ENCODE peak calls at places on chromosomes 3 and 15, in eight cellular contexts. One of them, this sample, is unnamed.

GRCh38 chr15:63414474-63415201 is 33.0 kb upstream of the CA12 start:
- DNase-seq in ovary: no peak
- DNase-seq in hippocampal formation: no peak
- DNase-seq in pons: no peak
- DNase-seq in heart right ventricle: no peak
- DNase-seq in epithelial cell of prostate: no peak
- DNase-seq in Calu3: no peak
- DNase-seq in A549: no peak
- DNase-seq in this sample: no peak

GRCh38 chr3:29347412-29347811 is 66.5 kb downstream of the RBMS3 start:
- DNase-seq in pons: no peak
- DNase-seq in heart right ventricle: no peak
- DNase-seq in hippocampal formation: no peak
- DNase-seq in ovary: no peak
- DNase-seq in Calu3: no peak
- DNase-seq in epithelial cell of prostate: no peak
- DNase-seq in A549: no peak
- DNase-seq in this sample: no peak

GRCh38 chr3:127800508-127800907 is 21.8 kb downstream of the MGLL start:
- DNase-seq in hippocampal formation: no peak
- DNase-seq in ovary: no peak
- DNase-seq in A549: no peak
- DNase-seq in pons: no peak
- DNase-seq in epithelial cell of prostate: no peak
- DNase-seq in heart right ventricle: no peak
- DNase-seq in Calu3: no peak
- DNase-seq in this sample: no peak

GRCh38 chr15:78259232-78259631 is 5.1 kb upstream of the DNAJA4 start:
- DNase-seq in ovary: no peak
- DNase-seq in A549: no peak
- DNase-seq in hippocampal formation: no peak
- DNase-seq in pons: no peak
- DNase-seq in heart right ventricle: no peak
- DNase-seq in Calu3: peak; percentile 58
- DNase-seq in epithelial cell of prostate: no peak
- DNase-seq in this sample: peak; percentile 83

GRCh38 chr3:86937306-86937791 is 53.6 kb downstream of the VGLL3 start:
- DNase-seq in ovary: no peak
- DNase-seq in heart right ventricle: peak; percentile 47
- DNase-seq in A549: no peak
- DNase-seq in Calu3: no peak
- DNase-seq in pons: no peak
- DNase-seq in epithelial cell of prostate: peak; percentile 66
- DNase-seq in hippocampal formation: no peak
- DNase-seq in this sample: no peak

GRCh38 chr15:67164811-67165652 is 89.4 kb downstream of the AAGAB start:
- DNase-seq in epithelial cell of prostate: no peak
- DNase-seq in heart right ventricle: peak; percentile 73
- DNase-seq in ovary: peak; percentile 73
- DNase-seq in Calu3: no peak
- DNase-seq in pons: no peak
- DNase-seq in hippocampal formation: no peak
- DNase-seq in A549: no peak
- DNase-seq in this sample: no peak

GRCh38 chr3:187281191-187281714 is 10.3 kb downstream of the MASP1 start:
- DNase-seq in hippocampal formation: no peak
- DNase-seq in A549: no peak
- DNase-seq in pons: no peak
- DNase-seq in ovary: no peak
- DNase-seq in Calu3: no peak
- DNase-seq in heart right ventricle: no peak
- DNase-seq in epithelial cell of prostate: no peak
- DNase-seq in this sample: no peak

GRCh38 chr3:148940983-148941382 is 50.4 kb upstream of the GYG1 start:
- DNase-seq in ovary: no peak
- DNase-seq in hippocampal formation: no peak
- DNase-seq in pons: no peak
- DNase-seq in Calu3: no peak
- DNase-seq in A549: no peak
- DNase-seq in epithelial cell of prostate: no peak
- DNase-seq in heart right ventricle: no peak
- DNase-seq in this sample: no peak

GRCh38 chr3:46624533-46624932 is 12.2 kb downstream of the FAM240A start:
- DNase-seq in epithelial cell of prostate: no peak
- DNase-seq in pons: no peak
- DNase-seq in heart right ventricle: no peak
- DNase-seq in Calu3: no peak
- DNase-seq in hippocampal formation: no peak
- DNase-seq in ovary: no peak
- DNase-seq in A549: no peak
- DNase-seq in this sample: no peak

GRCh38 chr15:26773917-26774316 is 1.1 kb upstream of the GABRB3 start:
- DNase-seq in Calu3: no peak
- DNase-seq in heart right ventricle: no peak
- DNase-seq in hippocampal formation: no peak
- DNase-seq in ovary: no peak
- DNase-seq in A549: peak; percentile 19
- DNase-seq in epithelial cell of prostate: no peak
- DNase-seq in pons: no peak
- DNase-seq in this sample: no peak

GRCh38 chr3:49563766-49564165 is 9.5 kb downstream of the BSN start:
- DNase-seq in epithelial cell of prostate: no peak
- DNase-seq in hippocampal formation: no peak
- DNase-seq in pons: no peak
- DNase-seq in Calu3: no peak
- DNase-seq in ovary: no peak
- DNase-seq in A549: no peak
- DNase-seq in heart right ventricle: no peak
- DNase-seq in this sample: no peak

GRCh38 chr3:152505926-152506325 is 237.2 kb downstream of the MBNL1 start:
- DNase-seq in Calu3: no peak
- DNase-seq in hippocampal formation: no peak
- DNase-seq in ovary: no peak
- DNase-seq in heart right ventricle: no peak
- DNase-seq in epithelial cell of prostate: no peak
- DNase-seq in A549: no peak
- DNase-seq in pons: no peak
- DNase-seq in this sample: no peak

GRCh38 chr15:81301815-81302399 is 22.0 kb downstream of the STARD5 start:
- DNase-seq in hippocampal formation: no peak
- DNase-seq in Calu3: no peak
- DNase-seq in heart right ventricle: peak; percentile 27
- DNase-seq in pons: peak; percentile 83
- DNase-seq in A549: no peak
- DNase-seq in ovary: no peak
- DNase-seq in epithelial cell of prostate: no peak
- DNase-seq in this sample: no peak

GRCh38 chr15:52710050-52710709 is 31.0 kb upstream of the ATOSA start:
- DNase-seq in pons: no peak
- DNase-seq in heart right ventricle: no peak
- DNase-seq in A549: no peak
- DNase-seq in ovary: no peak
- DNase-seq in epithelial cell of prostate: peak; percentile 48
- DNase-seq in hippocampal formation: no peak
- DNase-seq in Calu3: no peak
- DNase-seq in this sample: no peak